ENCODE peak calls at places on chromosomes 7 and 10, in nine cellular contexts. K is kidney, V is prostate gland, J is small intestine, M is H9, D is stomach, E is heart right ventricle, U is heart left ventricle, L is ovary. S is an unnamed sample.

GRCh38 chr7:98982686-98983085 is 104.4 kb downstream of the TRRAP start:
- DNase-seq in V (no peak), D (no peak), U (no peak), E (no peak), L (no peak), J (no peak), K (no peak), M (no peak), S (no peak)

GRCh38 chr10:84715911-84716310 is 387.5 kb downstream of the CCSER2 start:
- DNase-seq in U (no peak), M (peak; percentile 77), D (no peak), E (no peak), L (no peak), J (peak; percentile 9), K (no peak), V (no peak), S (no peak)

GRCh38 chr7:100213672-100214071 is 6.1 kb upstream of the PVRIG start:
- DNase-seq in L (no peak), U (no peak), M (no peak), K (no peak), E (no peak), D (no peak), J (no peak), V (no peak), S (no peak)

GRCh38 chr7:125828153-125828690 is 898.6 kb upstream of the POT1 start:
- DNase-seq in U (no peak), L (no peak), E (no peak), M (no peak), K (no peak), D (no peak), V (no peak), J (no peak), S (no peak)

GRCh38 chr10:116254422-116255152 is 18.4 kb downstream of the GFRA1 start:
- DNase-seq in J (no peak), L (no peak), V (no peak), K (no peak), M (no peak), U (no peak), E (no peak), D (no peak), S (no peak)

GRCh38 chr10:116080553-116080952 is 192.5 kb downstream of the GFRA1 start:
- DNase-seq in D (no peak), M (peak; percentile 70), J (no peak), K (no peak), L (no peak), U (no peak), V (no peak), E (no peak), S (no peak)

GRCh38 chr7:47498229-47499056 is 83.5 kb downstream of the TNS3 start:
- DNase-seq in D (no peak), J (peak; percentile 92), V (no peak), L (no peak), M (no peak), U (no peak), K (peak; percentile 80), E (no peak), S (no peak)

GRCh38 chr10:61164458-61165160 is 220.6 kb upstream of the RHOBTB1 start:
- DNase-seq in U (no peak), V (peak; percentile 93), L (no peak), D (peak; percentile 25), M (no peak), K (peak; percentile 69), J (no peak), E (peak; percentile 17), S (no peak)

GRCh38 chr7:3065724-3066143 is 22.1 kb upstream of the CARD11 start:
- DNase-seq in M (peak; percentile 88), L (no peak), J (peak; percentile 27), K (no peak), V (peak; percentile 13), D (peak; percentile 47), E (no peak), U (no peak), S (no peak)

GRCh38 chr7:90401989-90402388 is 1.3 kb upstream of the CLDN12 start:
- DNase-seq in K (no peak), U (no peak), J (peak; percentile 78), D (no peak), V (no peak), L (no peak), E (no peak), M (no peak), S (no peak)

GRCh38 chr7:159143780-159144755 is 599 bp downstream of the VIPR2 start:
- DNase-seq in M (peak; percentile 47), D (no peak), K (no peak), E (peak; percentile 27), J (no peak), V (no peak), U (peak; percentile 77), L (peak; percentile 48), S (no peak)

GRCh38 chr10:60032723-60033122 is 126.4 kb upstream of the CCDC6 start:
- DNase-seq in K (no peak), L (no peak), D (peak; percentile 55), V (peak; percentile 71), E (peak; percentile 45), U (no peak), J (peak; percentile 62), M (no peak), S (no peak)

GRCh38 chr7:151615058-151615457 is 95.4 kb upstream of the RHEB start:
- DNase-seq in L (no peak), U (no peak), E (no peak), V (no peak), K (no peak), M (no peak), J (no peak), D (no peak), S (no peak)

GRCh38 chr10:31347705-31348104 is 28.7 kb downstream of the ZEB1 start:
- DNase-seq in M (no peak), D (no peak), J (no peak), V (no peak), E (no peak), L (no peak), K (no peak), U (no peak), S (no peak)

GRCh38 chr10:91127341-91128082 is 93.0 kb upstream of the PCGF5 start:
- DNase-seq in L (no peak), J (no peak), D (no peak), E (no peak), V (no peak), M (no peak), K (no peak), U (no peak), S (no peak)

GRCh38 chr7:55438765-55439525 is 73.8 kb downstream of the LANCL2 start:
- DNase-seq in E (peak; percentile 25), V (peak; percentile 57), U (peak; percentile 82), K (peak; percentile 71), L (no peak), J (peak; percentile 9), M (no peak), D (peak; percentile 72), S (no peak)

GRCh38 chr10:119786117-119786769 is 60.4 kb downstream of the INPP5F start:
- DNase-seq in D (no peak), M (peak; percentile 65), V (no peak), K (no peak), J (no peak), E (no peak), L (no peak), U (no peak), S (no peak)

GRCh38 chr7:130721486-130722277 is 12.3 kb downstream of the KLF14 start:
- DNase-seq in U (peak; percentile 79), J (peak; percentile 50), D (peak; percentile 51), L (peak; percentile 60), V (peak; percentile 36), M (peak; percentile 81), K (peak; percentile 84), E (peak; percentile 82), S (peak; percentile 19)

DNA sequence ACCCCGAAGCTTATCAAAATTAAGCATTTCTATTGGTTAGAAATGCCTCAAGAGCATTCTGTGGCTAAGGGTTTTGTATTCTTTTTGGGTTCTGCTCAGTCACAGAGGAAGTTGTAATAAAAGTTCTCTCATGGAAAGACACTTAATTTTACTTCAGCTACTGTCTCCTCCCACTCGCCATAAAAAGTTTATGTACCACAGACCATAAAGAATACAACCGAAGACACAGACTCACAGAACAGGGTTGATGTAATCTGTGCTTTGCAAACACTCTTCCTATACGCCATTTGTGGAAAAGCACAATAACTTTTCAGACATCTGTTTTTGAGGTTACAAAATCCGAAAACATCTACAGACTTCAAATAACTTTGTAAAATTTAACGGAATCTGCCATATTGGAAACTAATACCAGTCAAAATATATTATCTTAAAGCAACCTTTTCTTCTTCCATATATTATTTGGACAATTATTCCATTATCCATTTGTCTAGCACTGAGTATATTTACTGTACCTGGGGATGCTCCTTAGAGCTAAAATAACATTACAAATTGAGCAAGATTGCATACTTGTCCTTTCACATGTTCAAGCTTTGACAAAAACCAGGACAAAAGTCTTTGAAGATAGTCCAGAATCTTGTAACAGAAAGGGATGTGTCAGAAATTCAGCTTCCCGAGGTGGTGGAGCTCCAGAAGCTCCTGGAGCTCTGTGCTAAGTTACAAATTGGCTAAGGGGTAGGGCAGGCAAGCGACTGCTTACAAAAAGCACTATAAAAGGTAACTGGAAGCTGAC is 219.0 kb upstream of the MEOX2 start:
- DNase-seq in K (no peak), E (no peak), J (no peak), M (no peak), L (no peak), V (no peak), U (no peak), D (no peak), S (no peak)
- H3K27ac ChIP-seq in K (no peak overlapping the region), E (no peak overlapping the region), J (no peak overlapping the region), M (no peak overlapping the region), L (no peak overlapping the region), V (no peak overlapping the region), U (no peak overlapping the region), D (no peak overlapping the region), S (no peak overlapping the region)

GRCh38 chr10:124918906-124919305 is 23.0 kb upstream of the ZRANB1 start:
- DNase-seq in J (no peak), M (no peak), L (no peak), E (no peak), D (no peak), U (no peak), K (no peak), V (no peak), S (no peak)
- H3K27ac ChIP-seq in J (no peak overlapping the region), M (no peak overlapping the region), L (no peak overlapping the region), E (peak overlapping the region; percentile 37), D (peak overlapping the region; percentile 98), U (peak overlapping the region; percentile 95), K (no peak overlapping the region), V (peak overlapping the region; percentile 98), S (no peak overlapping the region)

GRCh38 chr10:9824546-9825164 is 1193.0 kb upstream of the CELF2 start:
- DNase-seq in M (no peak), V (no peak), J (peak; percentile 88), L (no peak), D (peak; percentile 50), K (no peak), E (no peak), U (no peak), S (no peak)
- H3K27ac ChIP-seq in M (no peak overlapping the region), V (no peak overlapping the region), J (peak overlapping the region; percentile 55), L (no peak overlapping the region), D (peak overlapping the region; percentile 58), K (no peak overlapping the region), E (no peak overlapping the region), U (no peak overlapping the region), S (no peak overlapping the region)

DNA sequence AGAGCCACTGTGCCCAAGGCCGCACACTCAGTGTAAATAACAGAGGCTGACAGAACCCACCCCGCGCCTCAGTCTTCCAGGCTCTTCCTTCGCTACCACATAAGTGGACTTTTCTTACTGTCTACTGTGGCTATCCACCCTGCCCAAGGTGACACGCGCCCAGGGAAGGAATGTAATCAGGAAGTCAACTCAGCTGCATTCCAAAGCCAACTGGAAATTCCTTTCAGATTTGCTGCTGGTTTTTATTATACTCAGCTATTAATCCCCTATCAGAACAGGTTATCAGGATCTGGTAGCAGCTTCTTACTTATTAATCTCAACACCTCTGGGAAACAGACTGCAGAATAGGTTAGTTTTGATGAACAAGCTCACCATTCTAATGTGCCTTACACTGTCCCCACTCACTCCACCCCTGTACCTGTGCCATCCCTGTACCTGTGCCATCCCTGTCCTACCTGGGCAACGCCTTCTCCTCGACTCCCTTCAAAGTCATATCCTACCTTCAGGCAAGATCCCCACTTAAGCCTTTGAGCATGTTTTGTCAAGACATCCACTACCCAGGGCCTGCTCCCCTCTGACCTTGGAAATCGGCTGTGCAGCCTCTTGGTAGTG is 90.7 kb downstream of the NHLRC2 start:
- DNase-seq in D (peak; percentile 71), J (peak; percentile 94), K (no peak), E (no peak), M (no peak), V (no peak), L (no peak), U (no peak), S (no peak)
- H3K27ac ChIP-seq in D (peak overlapping the region; percentile 61), J (peak overlapping the region; percentile 42), K (no peak overlapping the region), E (no peak overlapping the region), M (no peak overlapping the region), V (peak overlapping the region; percentile 1), L (no peak overlapping the region), U (no peak overlapping the region), S (no peak overlapping the region)

S was measured in caudate nucleus.